ENCODE peak calls at places on chromosomes 4 and X, in six cellular contexts. J, S, Y, Z, F and W are unnamed samples.

GRCh38 chr4:88981993-88982392 is 75.0 kb downstream of the FAM13A start:
- DNase-seq in J (no peak), S (no peak), Y (no peak), Z (no peak), F (no peak), W (no peak)

GRCh38 chrX:85004255-85004654 is 578 bp downstream of the APOOL start:
- DNase-seq in J (peak), S (no peak), Y (no peak), Z (no peak), F (no peak), W (no peak)

GRCh38 chr4:111618908-111619307 is 526.3 kb upstream of the FAM241A start:
- DNase-seq in J (peak), S (no peak), Y (no peak), Z (peak), F (no peak), W (no peak)

GRCh38 chrX:48606091-48606490 is 8.8 kb downstream of the WDR13 start:
- DNase-seq in J (no peak), S (no peak), Y (no peak), Z (no peak), F (no peak), W (no peak)

GRCh38 chrX:31993635-31994034 is 921.8 kb upstream of the FTHL17 start:
- DNase-seq in J (peak), S (no peak), Y (no peak), Z (no peak), F (no peak), W (no peak)

GRCh38 chrX:47283015-47283771 is 50.4 kb downstream of the USP11 start:
- DNase-seq in J (peak), S (no peak), Y (no peak), Z (no peak), F (peak), W (peak)

GRCh38 chrX:121949041-121949760 is 901.8 kb downstream of the GLUD2 start:
- DNase-seq in J (no peak), S (no peak), Y (no peak), Z (no peak), F (no peak), W (no peak)

GRCh38 chr4:42954925-42955669 is 62.6 kb downstream of the GRXCR1 start:
- DNase-seq in J (no peak), S (no peak), Y (no peak), Z (no peak), F (no peak), W (no peak)

GRCh38 chr4:14783011-14783877 is 219.0 kb upstream of the CPEB2 start:
- DNase-seq in J (peak), S (no peak), Y (peak), Z (no peak), F (no peak), W (peak)

GRCh38 chrX:142036111-142036510 is 132.4 kb downstream of the MAGEC1 start:
- DNase-seq in J (peak), S (no peak), Y (no peak), Z (no peak), F (no peak), W (no peak)

GRCh38 chr4:108492816-108493595 is 127.4 kb upstream of the RPL34 start:
- DNase-seq in J (peak), S (no peak), Y (peak), Z (peak), F (peak), W (no peak)

GRCh38 chr4:7805533-7806079 is 134.1 kb downstream of the AFAP1 start:
- DNase-seq in J (peak), S (no peak), Y (no peak), Z (peak), F (no peak), W (no peak)

GRCh38 chrX:45266456-45266855 is 65.8 kb upstream of the DIPK2B start:
- DNase-seq in J (no peak), S (no peak), Y (no peak), Z (no peak), F (no peak), W (no peak)

GRCh38 chr4:165096776-165097175 is 15.9 kb downstream of the TMEM192 start:
- DNase-seq in J (peak), S (no peak), Y (peak), Z (peak), F (no peak), W (peak)

GRCh38 chr4:99668472-99668871 is 10.8 kb upstream of the C4orf54 start:
- DNase-seq in J (no peak), S (no peak), Y (no peak), Z (no peak), F (no peak), W (no peak)

GRCh38 chrX:129961180-129962083 is 21.0 kb upstream of the BCORL1 start:
- DNase-seq in J (no peak), S (no peak), Y (peak), Z (peak), F (peak), W (peak)

GRCh38 chrX:123993326-123993725 is 31.8 kb downstream of the STAG2 start:
- DNase-seq in J (peak), S (no peak), Y (no peak), Z (no peak), F (no peak), W (no peak)

GRCh38 chr4:128384091-128384520 is 96.5 kb upstream of the PGRMC2 start:
- DNase-seq in J (peak), S (no peak), Y (no peak), Z (no peak), F (no peak), W (no peak)

GRCh38 chr4:142088906-142089305 is 452.5 kb downstream of the IL15 start:
- DNase-seq in J (peak), S (no peak), Y (no peak), Z (no peak), F (no peak), W (no peak)

GRCh38 chr4:168868044-168868855 is 141.8 kb downstream of the CBR4 start:
- DNase-seq in J (peak), S (no peak), Y (no peak), Z (no peak), F (no peak), W (no peak)

GRCh38 chr4:7070729-7071511 is 3.1 kb upstream of the GRPEL1 start:
- DNase-seq in J (peak), S (no peak), Y (peak), Z (peak), F (peak), W (peak)

GRCh38 chr4:1035510-1035909 is 24.1 kb downstream of the FGFRL1 start:
- DNase-seq in J (no peak), S (no peak), Y (no peak), Z (no peak), F (peak), W (no peak)

GRCh38 chrX:29468911-29469494 is 746.4 kb upstream of the MAGEB2 start:
- DNase-seq in J (no peak), S (no peak), Y (no peak), Z (no peak), F (no peak), W (no peak)

GRCh38 chrX:50432760-50433377 is 37.8 kb downstream of the DGKK start:
- DNase-seq in J (no peak), S (no peak), Y (no peak), Z (peak), F (no peak), W (no peak)

GRCh38 chr4:55029838-55030503 is 95.4 kb downstream of the KDR start:
- DNase-seq in J (no peak), S (no peak), Y (no peak), Z (no peak), F (no peak), W (no peak)

GRCh38 chr4:109945056-109945455 is 32.4 kb downstream of the EGF start:
- DNase-seq in J (no peak), S (no peak), Y (no peak), Z (no peak), F (no peak), W (no peak)

GRCh38 chrX:112841114-112841819 is 636 bp upstream of the AMOT start:
- DNase-seq in J (peak), S (no peak), Y (peak), Z (peak), F (peak), W (peak)

GRCh38 chrX:100643943-100644587 is at the start of gene SRPX2:
- DNase-seq in J (peak), S (no peak), Y (no peak), Z (peak), F (no peak), W (no peak)

GRCh38 chrX:25034889-25035288 is 19.1 kb upstream of the ARX start:
- DNase-seq in J (no peak), S (no peak), Y (no peak), Z (no peak), F (no peak), W (no peak)

GRCh38 chr4:89681219-89681618 is 155.7 kb downstream of the SNCA start:
- DNase-seq in J (no peak), S (no peak), Y (peak), Z (peak), F (no peak), W (no peak)

GRCh38 chr4:144710526-144710912 is 64.6 kb downstream of the HHIP start:
- DNase-seq in J (no peak), S (no peak), Y (no peak), Z (no peak), F (no peak), W (no peak)

GRCh38 chr4:48603366-48604003 is 113.4 kb downstream of the ZAR1 start:
- DNase-seq in J (no peak), S (no peak), Y (no peak), Z (peak), F (no peak), W (no peak)

GRCh38 chrX:131895002-131895401 is 128.1 kb upstream of the STK26 start:
- DNase-seq in J (peak), S (no peak), Y (no peak), Z (no peak), F (no peak), W (no peak)

GRCh38 chr4:115090483-115091075 is 22.8 kb downstream of the NDST4 start:
- DNase-seq in J (peak), S (no peak), Y (peak), Z (peak), F (no peak), W (peak)

GRCh38 chr4:24372915-24373314 is 211.4 kb downstream of the DHX15 start:
- DNase-seq in J (no peak), S (no peak), Y (no peak), Z (no peak), F (no peak), W (no peak)

GRCh38 chr4:10806993-10807645 is 122.6 kb upstream of the CLNK start:
- DNase-seq in J (no peak), S (no peak), Y (no peak), Z (no peak), F (no peak), W (no peak)

DNA sequence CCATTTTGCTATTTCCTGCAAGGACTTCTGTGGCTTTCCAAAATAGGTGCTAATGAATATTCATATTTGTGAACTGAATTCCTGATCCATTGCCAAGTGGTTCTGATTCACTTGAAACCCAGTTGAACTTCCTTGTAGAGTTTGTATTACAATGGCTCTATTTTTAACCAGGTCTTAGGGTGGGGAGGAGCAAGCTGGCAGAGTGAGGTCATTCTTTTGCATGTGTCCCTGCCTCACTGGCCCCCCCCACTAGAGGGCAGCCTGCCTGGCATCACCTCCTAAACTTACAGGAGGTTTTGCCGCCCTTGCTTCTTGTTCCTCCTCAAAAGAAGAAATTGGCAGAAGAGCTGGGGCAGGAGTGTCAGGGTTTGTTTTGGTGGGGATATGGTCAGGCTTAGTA is 10.5 kb downstream of the PTTG2 start:
- DNase-seq in J (peak), S (no peak), Y (peak), Z (no peak), F (no peak), W (no peak)
- TF ChIP-seq CTCF in J (peak), S (no peak), Y (peak), Z (peak), F (peak), W (peak)

GRCh38 chr4:76698141-76698540 is 199.8 kb downstream of the SOWAHB start:
- DNase-seq in J (no peak), S (no peak), Y (no peak), Z (no peak), F (no peak), W (no peak)

GRCh38 chr4:76703123-76703490 is 194.8 kb downstream of the SOWAHB start:
- DNase-seq in J (no peak), S (no peak), Y (no peak), Z (peak), F (no peak), W (no peak)

GRCh38 chr4:76702440-76703122 is 195.4 kb downstream of the SOWAHB start:
- DNase-seq in J (no peak), S (no peak), Y (peak), Z (no peak), F (no peak), W (no peak)

GRCh38 chr4:76697129-76697803 is 200.7 kb downstream of the SOWAHB start:
- DNase-seq in J (no peak), S (no peak), Y (peak), Z (no peak), F (no peak), W (peak)

GRCh38 chr4:76699911-76700310 is 198.0 kb downstream of the SOWAHB start:
- DNase-seq in J (no peak), S (no peak), Y (no peak), Z (no peak), F (no peak), W (no peak)
- TF ChIP-seq CTCF in J (no peak), S (no peak), Y (no peak), Z (no peak), F (no peak), W (no peak)

DNA sequence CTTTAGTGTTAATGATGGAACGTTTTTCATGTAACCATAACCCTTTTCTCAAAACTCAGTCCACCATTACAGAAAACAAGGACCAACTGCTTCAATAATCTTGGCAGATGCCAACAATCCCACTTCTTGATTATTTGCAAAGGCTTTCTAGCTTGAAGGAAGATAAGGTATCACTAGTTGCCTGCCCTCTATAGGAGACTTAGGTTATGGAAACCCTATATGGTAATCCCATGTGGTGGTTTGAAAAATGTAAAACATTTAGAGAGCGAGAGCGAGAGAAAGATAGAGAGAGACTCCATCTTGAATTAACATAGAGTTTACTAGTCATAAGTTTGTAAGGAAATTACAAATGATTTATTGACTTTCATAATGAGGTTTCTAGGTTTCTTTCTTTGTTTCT is 1627.5 kb upstream of the TENM3 start:
- DNase-seq in J (no peak), S (no peak), Y (no peak), Z (no peak), F (no peak), W (no peak)
- TF ChIP-seq CTCF in J (no peak), S (no peak), Y (peak), Z (peak), F (peak), W (no peak)

GRCh38 chr4:154562697-154563254 is at the start of gene FGB:
- DNase-seq in J (no peak), S (no peak), Y (no peak), Z (no peak), F (no peak), W (no peak)
- TF ChIP-seq CTCF in J (no peak), S (no peak), Y (no peak), Z (no peak), F (no peak), W (no peak)

GRCh38 chrX:153954618-153955450 is 10.4 kb upstream of the RENBP start:
- DNase-seq in J (no peak), S (no peak), Y (no peak), Z (no peak), F (no peak), W (no peak)

GRCh38 chrX:153951683-153952372 is 7.4 kb upstream of the RENBP start:
- DNase-seq in J (no peak), S (no peak), Y (no peak), Z (no peak), F (no peak), W (no peak)

GRCh38 chrX:153953892-153954617 is 9.6 kb upstream of the RENBP start:
- DNase-seq in J (no peak), S (no peak), Y (no peak), Z (no peak), F (no peak), W (no peak)

GRCh38 chrX:153952373-153953026 is 8.1 kb upstream of the RENBP start:
- DNase-seq in J (no peak), S (no peak), Y (no peak), Z (no peak), F (no peak), W (no peak)

DNA sequence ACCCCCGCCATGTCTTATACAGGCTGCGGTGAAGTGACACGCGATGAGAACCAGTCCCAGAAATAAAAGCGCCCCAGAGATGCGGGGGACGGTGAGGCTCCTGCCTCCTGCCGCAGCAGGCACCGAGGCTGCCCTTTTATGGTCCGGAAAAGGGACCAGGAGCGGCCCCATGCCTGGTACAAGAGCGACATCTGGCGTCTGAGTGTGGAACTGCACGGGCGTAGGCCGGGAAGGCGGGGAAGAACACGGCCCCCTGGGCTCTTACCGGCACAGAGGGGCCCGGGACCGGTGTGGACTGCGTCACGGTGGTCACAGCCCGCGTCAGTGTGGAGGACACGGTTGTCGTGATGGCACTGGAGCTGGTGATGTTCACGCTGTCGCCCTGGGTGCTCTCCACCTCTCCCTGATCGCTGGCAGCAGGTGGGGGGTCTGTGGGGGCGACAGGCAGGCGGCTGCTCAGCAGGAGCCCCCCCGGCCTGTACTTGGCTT is 8.9 kb upstream of the RENBP start:
- DNase-seq in J (peak), S (no peak), Y (peak), Z (peak), F (peak), W (peak)
- TF ChIP-seq CTCF in J (peak), S (peak), Y (peak), Z (peak), F (peak), W (peak)

DNA sequence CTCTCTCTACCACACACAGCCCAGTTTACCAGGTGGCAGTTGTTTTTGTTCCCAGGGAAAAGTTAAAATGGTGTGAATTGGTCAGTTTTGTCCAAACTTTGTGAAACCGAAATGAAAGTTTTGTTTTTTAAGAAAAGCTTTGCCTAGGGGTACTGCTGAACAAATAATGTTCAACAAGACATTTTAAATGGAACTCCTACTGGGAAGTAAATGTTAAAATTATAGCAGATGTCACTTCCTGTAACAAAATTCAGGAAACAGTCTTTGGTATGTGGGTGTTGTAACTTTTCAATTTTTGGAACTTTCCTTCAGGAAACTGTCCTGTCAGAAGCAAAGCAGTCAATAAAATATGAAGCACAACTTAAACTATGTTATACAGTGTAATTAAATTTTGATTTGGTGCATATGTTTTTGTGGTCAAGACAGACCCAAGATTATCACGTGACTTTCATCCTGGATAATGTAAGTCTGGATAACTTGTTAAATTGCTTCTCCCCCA is 79.5 kb downstream of the AFF1 start:
- DNase-seq in J (peak), S (no peak), Y (no peak), Z (no peak), F (no peak), W (no peak)
- TF ChIP-seq CTCF in J (no peak), S (no peak), Y (no peak), Z (no peak), F (no peak), W (no peak)

GRCh38 chrX:20594985-20595384 is 328.3 kb upstream of the RPS6KA3 start:
- DNase-seq in J (no peak), S (no peak), Y (no peak), Z (no peak), F (no peak), W (no peak)
- TF ChIP-seq CTCF in J (peak), S (no peak), Y (no peak), Z (peak), F (peak), W (no peak)

GRCh38 chrX:42530027-42530426 is 247.9 kb downstream of the PPP1R2C start:
- DNase-seq in J (peak), S (no peak), Y (no peak), Z (peak), F (no peak), W (no peak)
- TF ChIP-seq CTCF in J (no peak), S (no peak), Y (no peak), Z (peak), F (no peak), W (no peak)